ENCODE peak calls at places on chromosomes 5 and 9, in five cellular contexts. X, N, Z, L and Q are unnamed samples.

GRCh38 chr5:74093501-74093993 is 467.6 kb downstream of the ARHGEF28 start:
- DNase-seq in X (no peak), L (no peak), N (no peak), Z (no peak), Q (no peak)

GRCh38 chr9:73156593-73157187 is 5.0 kb downstream of the ANXA1 start:
- DNase-seq in X (no peak), L (no peak), N (no peak), Z (no peak), Q (no peak)

GRCh38 chr9:109910616-109911568 is 130.9 kb downstream of the PALM2AKAP2 start:
- DNase-seq in L (no peak), N (no peak), Z (no peak), X (peak; percentile 52), Q (no peak)

GRCh38 chr5:96093890-96094381 is 132.3 kb upstream of the ELL2 start:
- DNase-seq in N (no peak), L (no peak), X (no peak), Z (no peak), Q (no peak)

GRCh38 chr5:14167211-14167845 is 24.2 kb downstream of the TRIO start:
- DNase-seq in Z (no peak), N (no peak), L (no peak), X (no peak), Q (no peak)

GRCh38 chr5:136047858-136048257 is 19.1 kb downstream of the TGFBI start:
- DNase-seq in L (no peak), N (no peak), Z (no peak), X (no peak), Q (no peak)

GRCh38 chr5:132526290-132526973 is 16.9 kb downstream of the IL5 start:
- DNase-seq in L (no peak), Z (no peak), N (peak; percentile 42), X (peak; percentile 40), Q (no peak)

GRCh38 chr9:120366646-120367019 is 213.3 kb downstream of the CDK5RAP2 start:
- DNase-seq in L (no peak), X (peak; percentile 82), Z (no peak), N (no peak), Q (no peak)

GRCh38 chr5:98905857-98906688 is 22.7 kb downstream of the CHD1 start:
- DNase-seq in X (no peak), N (no peak), L (no peak), Z (no peak), Q (no peak)

GRCh38 chr9:4741365-4742031 is 496 bp upstream of the AK3 start:
- DNase-seq in Z (no peak), N (peak; percentile 62), L (peak; percentile 88), X (no peak), Q (no peak)

GRCh38 chr5:124034963-124035362 is 523.0 kb downstream of the CSNK1G3 start:
- DNase-seq in L (no peak), Z (no peak), X (no peak), N (no peak), Q (no peak)

GRCh38 chr9:14692536-14692917 is 705 bp downstream of the ZDHHC21 start:
- DNase-seq in X (no peak), Z (no peak), N (no peak), L (no peak), Q (no peak)

GRCh38 chr5:31854625-31855526 is 215.9 kb downstream of the PDZD2 start:
- DNase-seq in L (peak; percentile 89), Z (peak; percentile 85), X (no peak), N (peak; percentile 66), Q (peak; percentile 74)

GRCh38 chr9:34522091-34522887 is 501 bp downstream of the ENHO start:
- DNase-seq in Z (no peak), N (no peak), X (no peak), L (no peak), Q (no peak)

GRCh38 chr9:130932220-130933069 is 6.6 kb downstream of the FIBCD1 start:
- DNase-seq in L (no peak), Z (no peak), X (no peak), N (peak; percentile 35), Q (no peak)

GRCh38 chr5:172806897-172807672 is 27.0 kb upstream of the ERGIC1 start:
- DNase-seq in L (peak; percentile 98), X (peak; percentile 91), N (peak; percentile 73), Z (no peak), Q (no peak)

GRCh38 chr5:159965031-159965837 is 43.7 kb upstream of the TTC1 start:
- DNase-seq in Z (no peak), N (peak; percentile 82), L (peak; percentile 86), X (peak; percentile 46), Q (no peak)

GRCh38 chr9:114953917-114954316 is 23.5 kb upstream of the TNFSF8 start:
- DNase-seq in X (peak; percentile 46), N (no peak), L (no peak), Z (no peak), Q (no peak)

GRCh38 chr5:36270175-36270574 is 28.4 kb upstream of the NADK2 start:
- DNase-seq in X (no peak), Z (no peak), N (no peak), L (no peak), Q (no peak)

GRCh38 chr9:69097053-69097452 is 61.5 kb downstream of the FXN start:
- DNase-seq in X (peak; percentile 59), Z (no peak), N (no peak), L (no peak), Q (no peak)

GRCh38 chr5:172944741-172945140 is 14.5 kb upstream of the RPL26L1 start:
- DNase-seq in X (no peak), L (no peak), N (no peak), Z (no peak), Q (no peak)

GRCh38 chr9:88476491-88477271 is 58.3 kb upstream of the NXNL2 start:
- DNase-seq in X (peak; percentile 21), Z (no peak), N (no peak), L (no peak), Q (no peak)

GRCh38 chr9:84926793-84927192 is 257.3 kb downstream of the NTRK2 start:
- DNase-seq in X (no peak), N (no peak), L (no peak), Z (no peak), Q (no peak)

GRCh38 chr5:41869150-41869738 is 981 bp downstream of the OXCT1 start:
- DNase-seq in N (peak; percentile 55), X (no peak), L (no peak), Z (no peak), Q (no peak)

GRCh38 chr9:90107021-90107771 is 502.4 kb downstream of the GADD45G start:
- DNase-seq in N (no peak), Z (no peak), X (no peak), L (no peak), Q (no peak)

GRCh38 chr5:89255845-89256463 is 373.0 kb upstream of the MEF2C start:
- DNase-seq in N (no peak), X (peak; percentile 77), L (no peak), Z (no peak), Q (no peak)

GRCh38 chr5:170280090-170280493 is 17.5 kb downstream of the LCP2 start:
- DNase-seq in N (peak; percentile 37), L (peak; percentile 31), Z (no peak), X (no peak), Q (no peak)

DNA sequence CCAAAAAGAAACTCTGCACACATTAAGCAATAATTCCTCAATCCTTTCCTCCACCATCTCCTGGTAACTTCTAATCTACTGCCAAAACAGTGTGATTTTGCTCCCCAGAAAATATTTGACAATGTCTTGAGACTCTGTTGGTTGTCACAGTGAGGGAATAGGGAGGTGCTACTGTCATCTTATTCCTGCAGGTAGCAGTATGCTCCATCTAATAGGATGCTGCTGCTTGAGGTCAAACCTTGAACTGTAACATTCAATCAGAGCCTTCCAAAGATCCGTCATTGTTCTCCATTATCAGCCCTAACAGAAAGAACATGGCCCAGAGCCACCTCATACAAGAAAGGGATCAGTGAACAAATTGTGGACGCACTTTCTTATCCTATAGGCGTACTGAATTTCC is 514.7 kb upstream of the GRIN3A start:
- DNase-seq in L (no peak), Z (no peak), N (no peak), X (no peak), Q (no peak)
- TF ChIP-seq CTCF in L (no peak), Z (no peak), N (no peak), X (no peak), Q (no peak)

DNA sequence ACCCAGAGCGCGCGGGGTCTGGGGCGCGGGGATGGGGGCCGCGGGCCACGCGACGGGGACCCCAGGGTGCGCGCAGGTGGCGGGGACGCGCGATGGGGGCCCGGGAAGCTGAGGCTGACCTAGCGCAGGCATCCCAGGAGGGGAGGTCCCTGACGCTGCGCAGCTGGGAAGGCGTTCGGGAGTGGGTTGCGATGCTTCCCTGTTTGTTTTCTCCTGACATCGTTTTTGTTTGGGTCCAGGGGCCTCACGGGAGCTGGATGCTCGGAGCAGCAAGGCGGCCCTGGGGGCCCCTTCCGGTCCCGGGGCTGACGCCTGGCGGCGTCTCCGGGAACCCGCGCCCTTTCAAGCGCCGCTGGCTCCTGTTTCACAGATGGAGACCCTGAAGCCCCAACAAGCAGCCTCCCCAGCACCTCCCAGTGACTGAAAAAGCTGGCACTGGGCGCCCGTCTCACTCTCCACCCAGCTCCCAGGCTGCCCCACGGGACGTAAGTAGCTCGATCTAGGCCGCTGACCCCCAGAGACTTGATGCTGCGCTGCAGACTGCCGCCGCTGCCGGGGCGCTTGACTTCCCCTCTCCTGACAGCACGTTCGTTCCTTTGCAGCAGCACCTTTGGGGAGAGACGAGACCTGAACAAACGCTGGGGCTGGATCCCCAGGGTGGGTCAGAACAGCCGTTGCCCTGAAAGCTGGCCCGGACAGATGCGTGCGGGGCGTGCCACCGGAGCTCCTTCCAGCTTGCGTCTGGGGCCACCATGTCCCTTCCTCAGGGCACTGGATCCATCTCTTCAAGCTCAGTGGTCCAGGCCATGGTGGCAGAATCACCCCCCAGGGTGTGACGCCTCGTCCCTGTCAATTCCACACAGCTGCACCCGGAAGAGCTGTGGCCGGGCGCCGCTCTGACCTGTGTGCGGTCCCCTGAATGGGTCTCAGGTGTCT is 593 bp downstream of the BRD3OS start:
- DNase-seq in X (peak; percentile 14), N (peak; percentile 68), L (no peak), Z (peak; percentile 84), Q (no peak)
- TF ChIP-seq CTCF in X (peak; percentile 52), N (no peak), L (no peak), Z (peak; percentile 24), Q (peak; percentile 61)

DNA sequence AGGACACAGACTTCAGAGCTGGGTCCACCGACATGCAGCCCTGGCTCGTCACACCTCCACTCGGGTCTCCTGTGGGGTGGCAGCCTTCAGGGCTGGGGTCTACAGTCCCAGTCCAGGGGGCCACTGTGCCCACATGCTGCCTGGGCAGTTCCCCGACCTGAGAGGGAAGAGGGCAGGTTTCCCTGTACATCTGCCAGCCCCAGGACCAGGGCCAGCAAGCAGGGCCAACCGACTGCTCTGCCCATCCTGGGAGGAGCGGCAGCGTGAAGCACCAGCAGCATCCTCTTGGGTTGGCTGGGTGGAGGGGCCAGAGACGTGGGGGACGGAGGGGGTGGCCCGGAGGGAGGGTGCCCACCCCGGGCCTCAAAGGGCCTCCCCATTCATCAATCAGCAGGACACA is 120.6 kb upstream of the SARDH start:
- DNase-seq in N (no peak), Z (no peak), L (no peak), X (no peak), Q (no peak)
- TF ChIP-seq CTCF in N (no peak), Z (no peak), L (no peak), X (no peak), Q (no peak)

GRCh38 chr9:113011911-113012381 is at the start of gene ZNF883:
- DNase-seq in L (no peak), N (peak; percentile 77), X (peak; percentile 65), Z (no peak), Q (peak; percentile 70)
- TF ChIP-seq CTCF in L (no peak), N (no peak), X (peak; percentile 39), Z (peak; percentile 17), Q (no peak)

DNA sequence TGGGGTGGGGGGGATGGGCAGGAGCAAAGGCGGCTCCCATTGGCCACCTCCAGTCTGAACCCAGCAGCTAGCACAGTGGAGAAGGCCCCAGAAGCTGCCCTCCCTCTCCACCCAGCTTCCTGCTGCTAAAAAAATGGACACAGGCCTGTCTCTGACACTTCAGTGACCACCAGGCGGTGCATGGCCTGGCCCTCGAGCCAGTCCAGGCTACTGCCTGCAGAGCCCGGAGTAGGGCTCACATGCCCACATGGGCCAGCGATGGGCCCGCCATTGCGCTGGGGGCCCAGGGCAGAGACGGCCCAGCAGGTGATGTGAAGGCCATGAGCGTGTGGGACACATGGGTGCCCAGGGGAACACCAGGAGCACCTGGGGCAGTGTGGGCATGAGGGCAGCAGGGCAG is 52.1 kb upstream of the NOTCH1 start:
- DNase-seq in Z (no peak), N (no peak), X (no peak), L (no peak), Q (no peak)
- TF ChIP-seq CTCF in Z (no peak), N (no peak), X (peak; percentile 36), L (no peak), Q (peak; percentile 52)